ENCODE peak calls at places on chromosomes 3 and 15, in nine cellular contexts. J is lower lobe of right lung; N is transverse colon; D is naive thymus-derived CD4-positive, alpha-beta T cell; X is breast epithelium; Q is suprapubic skin; R is psoas muscle; E is kidney; I is GM12878. P is an unnamed sample.

GRCh38 chr15:51416129-51416528 is 74.7 kb downstream of the GLDN start:
- DNase-seq in J (no peak), N (no peak), D (no peak), X (no peak), Q (no peak), R (no peak), E (no peak), I (no peak), P (no peak)

GRCh38 chr15:50506121-50506520 is 40.3 kb downstream of the USP50 start:
- DNase-seq in J (no peak), N (no peak), D (no peak), X (no peak), Q (no peak), R (no peak), E (no peak), I (no peak), P (no peak)

GRCh38 chr3:148643389-148643840 is 54.3 kb upstream of the AGTR1 start:
- DNase-seq in J (no peak), N (no peak), D (no peak), X (no peak), Q (no peak), R (no peak), E (no peak), I (no peak), P (no peak)

GRCh38 chr3:184335291-184335660 is 2.1 kb upstream of the FAM131A start:
- DNase-seq in J (no peak), N (no peak), D (no peak), X (no peak), Q (no peak), R (peak; percentile 46), E (no peak), I (no peak), P (no peak)

GRCh38 chr3:38627956-38628355 is 21.5 kb downstream of the SCN5A start:
- DNase-seq in J (no peak), N (no peak), D (no peak), X (no peak), Q (no peak), R (no peak), E (no peak), I (no peak), P (no peak)

GRCh38 chr3:79297242-79297641 is 470.6 kb downstream of the ROBO1 start:
- DNase-seq in J (no peak), N (no peak), D (no peak), X (no peak), Q (no peak), R (no peak), E (no peak), I (no peak), P (no peak)

GRCh38 chr3:171880471-171880870 is 37.3 kb downstream of the TMEM212 start:
- DNase-seq in J (no peak), N (no peak), D (no peak), X (no peak), Q (no peak), R (no peak), E (no peak), I (no peak), P (no peak)

GRCh38 chr3:1082024-1082633 is 10.7 kb upstream of the CNTN6 start:
- DNase-seq in J (no peak), N (peak; percentile 43), D (no peak), X (peak; percentile 54), Q (no peak), R (no peak), E (peak; percentile 67), I (no peak), P (no peak)

GRCh38 chr3:66561374-66561773 is 60.6 kb upstream of the LRIG1 start:
- DNase-seq in J (no peak), N (no peak), D (no peak), X (no peak), Q (no peak), R (no peak), E (no peak), I (no peak), P (no peak)

GRCh38 chr3:192957441-192957951 is 39.8 kb upstream of the MB21D2 start:
- DNase-seq in J (no peak), N (peak; percentile 11), D (no peak), X (no peak), Q (peak; percentile 66), R (peak; percentile 60), E (no peak), I (no peak), P (no peak)

DNA sequence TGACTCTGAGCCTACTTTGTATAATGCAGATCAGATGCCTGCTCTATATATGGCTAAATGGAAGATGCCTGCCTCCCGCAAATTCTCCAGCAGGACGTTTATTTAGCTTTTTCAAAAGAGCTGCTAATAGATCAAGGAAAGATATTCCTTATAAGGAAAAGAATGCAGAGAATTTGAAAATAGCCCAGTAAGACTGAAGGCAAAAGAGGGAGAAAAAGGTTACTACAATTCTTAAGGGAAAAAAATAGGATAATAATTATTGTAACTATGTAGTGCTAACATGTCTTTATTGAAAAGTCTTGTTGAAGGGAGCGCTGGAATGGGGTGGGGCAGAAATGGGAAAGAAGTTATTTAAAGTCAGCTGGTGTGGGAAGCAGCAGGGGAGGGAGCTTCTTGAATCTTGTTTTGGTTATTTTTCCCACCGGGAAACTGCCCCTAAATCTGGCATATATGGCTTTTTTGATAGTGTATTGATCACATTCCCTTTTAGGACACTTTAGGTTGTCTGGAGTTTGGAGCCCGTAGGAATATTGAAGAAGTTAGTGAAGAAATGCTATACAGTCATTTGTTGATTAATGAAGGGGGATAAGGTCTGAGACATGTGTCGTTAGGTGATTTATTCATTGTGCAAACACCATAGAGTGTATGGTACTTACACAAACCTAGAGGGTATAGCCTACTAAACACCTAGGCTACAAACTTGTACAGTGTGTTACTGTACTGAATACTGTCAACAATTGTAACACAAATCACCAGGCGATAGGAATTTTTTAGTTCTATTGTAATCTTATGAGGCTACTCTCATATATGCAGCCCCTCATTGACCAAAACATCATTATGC is 3.1 kb downstream of the TPM1 start:
- DNase-seq in J (no peak), N (no peak), D (no peak), X (no peak), Q (no peak), R (no peak), E (no peak), I (no peak), P (no peak)
- H3K27ac ChIP-seq in J (peak overlapping the region; percentile 1), N (peak overlapping the region; percentile 98), D (no peak overlapping the region), X (peak overlapping the region; percentile 95), Q (no peak overlapping the region), R (peak overlapping the region; percentile 94), E (peak overlapping the region; percentile 62), I (no peak overlapping the region), P (no peak overlapping the region)

DNA sequence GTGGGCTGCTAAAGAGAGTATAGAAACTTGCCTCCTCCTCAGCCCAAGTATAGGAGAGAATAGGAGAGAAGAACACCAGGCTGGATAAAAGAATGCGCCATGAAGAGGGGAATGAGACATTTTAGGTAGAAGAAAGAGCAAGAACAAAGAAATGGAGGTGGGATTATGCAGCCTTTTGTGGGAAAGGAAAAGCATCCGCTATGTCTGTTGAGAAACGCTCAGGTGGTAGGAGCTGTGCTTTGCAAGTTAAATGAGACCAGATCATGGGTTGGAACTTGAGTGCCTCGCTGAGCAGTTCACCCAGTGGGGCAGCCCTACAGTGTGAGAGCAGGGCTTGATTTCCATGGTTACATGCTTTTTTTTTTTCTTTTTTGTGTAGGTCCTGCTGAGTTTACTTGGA is 11.5 kb upstream of the RTP1 start:
- DNase-seq in J (no peak), N (no peak), D (no peak), X (no peak), Q (no peak), R (no peak), E (no peak), I (no peak), P (no peak)
- H3K27ac ChIP-seq in J (no peak overlapping the region), N (peak overlapping the region; percentile 77), D (no peak overlapping the region), X (no peak overlapping the region), Q (no peak overlapping the region), R (peak overlapping the region; percentile 94), E (no peak overlapping the region), I (no peak overlapping the region), P (no peak overlapping the region)

GRCh38 chr3:129662230-129662629 is 55.8 kb upstream of the PLXND1 start:
- DNase-seq in J (no peak), N (no peak), D (no peak), X (no peak), Q (no peak), R (peak; percentile 64), E (no peak), I (no peak), P (no peak)

GRCh38 chr3:129663045-129663446 is 56.6 kb upstream of the PLXND1 start:
- DNase-seq in J (no peak), N (no peak), D (no peak), X (peak; percentile 57), Q (no peak), R (no peak), E (no peak), I (no peak), P (no peak)

GRCh38 chr3:129661766-129662165 is 55.3 kb upstream of the PLXND1 start:
- DNase-seq in J (no peak), N (no peak), D (no peak), X (no peak), Q (no peak), R (no peak), E (no peak), I (no peak), P (no peak)

GRCh38 chr3:129665024-129665768 is 58.7 kb upstream of the PLXND1 start:
- DNase-seq in J (no peak), N (no peak), D (no peak), X (no peak), Q (no peak), R (no peak), E (no peak), I (no peak), P (no peak)

GRCh38 chr3:129664040-129664646 is 57.7 kb upstream of the PLXND1 start:
- DNase-seq in J (no peak), N (no peak), D (no peak), X (no peak), Q (no peak), R (no peak), E (no peak), I (no peak), P (no peak)
- H3K27ac ChIP-seq in J (no peak overlapping the region), N (no peak overlapping the region), D (no peak overlapping the region), X (peak overlapping the region; percentile 70), Q (peak overlapping the region; percentile 58), R (peak overlapping the region; percentile 94), E (no peak overlapping the region), I (no peak overlapping the region), P (no peak overlapping the region)

GRCh38 chr3:62605413-62606068 is 232.2 kb upstream of the FEZF2 start:
- DNase-seq in J (no peak), N (no peak), D (no peak), X (no peak), Q (no peak), R (no peak), E (no peak), I (no peak), P (no peak)

GRCh38 chr3:62604746-62605351 is 231.5 kb upstream of the FEZF2 start:
- DNase-seq in J (no peak), N (no peak), D (no peak), X (no peak), Q (no peak), R (no peak), E (no peak), I (no peak), P (no peak)

GRCh38 chr3:62601238-62601856 is 228.0 kb upstream of the FEZF2 start:
- DNase-seq in J (no peak), N (no peak), D (no peak), X (no peak), Q (no peak), R (no peak), E (no peak), I (no peak), P (no peak)

GRCh38 chr3:62602987-62603386 is 229.6 kb upstream of the FEZF2 start:
- DNase-seq in J (no peak), N (no peak), D (no peak), X (no peak), Q (no peak), R (no peak), E (no peak), I (no peak), P (no peak)

GRCh38 chr3:62604301-62604700 is 231.0 kb upstream of the FEZF2 start:
- DNase-seq in J (no peak), N (no peak), D (no peak), X (no peak), Q (no peak), R (no peak), E (no peak), I (no peak), P (no peak)
- H3K27ac ChIP-seq in J (no peak overlapping the region), N (no peak overlapping the region), D (no peak overlapping the region), X (no peak overlapping the region), Q (peak overlapping the region; percentile 57), R (no peak overlapping the region), E (no peak overlapping the region), I (no peak overlapping the region), P (no peak overlapping the region)

P was measured in substantia nigra.